ENCODE peak calls at places on chromosomes 4 and X, in four cellular contexts. F, A, Z and S are unnamed samples.

GRCh38 chrX:18927558-18927957 is 56.4 kb downstream of the PHKA2 start:
- DNase-seq in F (no peak), A (no peak), Z (no peak), S (no peak)

GRCh38 chr4:54547299-54548097 is 110.3 kb upstream of the KIT start:
- DNase-seq in A (no peak), F (no peak), Z (no peak), S (no peak)

GRCh38 chr4:76641351-76641750 is 206.3 kb downstream of the SHROOM3 start:
- DNase-seq in F (no peak), A (no peak), Z (no peak), S (no peak)

GRCh38 chr4:15833801-15834200 is 55.7 kb downstream of the CD38 start:
- DNase-seq in F (no peak), A (no peak), Z (no peak), S (no peak)

GRCh38 chr4:10698172-10698571 is 13.6 kb upstream of the CLNK start:
- DNase-seq in F (no peak), A (no peak), Z (no peak), S (no peak)

GRCh38 chr4:71814433-71814832 is 30.6 kb upstream of the GC start:
- DNase-seq in A (no peak), F (no peak), Z (no peak), S (no peak)

GRCh38 chrX:80807606-80808159 is 2.0 kb downstream of the BRWD3 start:
- DNase-seq in A (no peak), F (peak), Z (no peak), S (no peak)

GRCh38 chrX:56248492-56248891 is 16.3 kb downstream of the KLF8 start:
- DNase-seq in Z (peak), A (peak), F (peak), S (peak)